ENCODE peak calls at places on chromosome 21, in ten cellular contexts. K is stomach, N is suprapubic skin, O is endothelial cell of umbilical vein, M is GM23338, A is spleen, X is transverse colon, V is prostate gland, F is breast epithelium, Q is K562. J is an unnamed sample.

GRCh38 chr21:25999935-26000582 is 170.5 kb downstream of the APP start:
- DNase-seq in K (no peak), N (no peak), O (no peak), M (peak; percentile 44), A (peak; percentile 84), X (peak; percentile 42), V (no peak), F (no peak), Q (no peak), J (no peak)

GRCh38 chr21:31346256-31346821 is 2.3 kb upstream of the TIAM1 start:
- DNase-seq in K (no peak), N (no peak), O (no peak), M (no peak), A (no peak), X (no peak), V (no peak), F (no peak), Q (no peak), J (no peak)

GRCh38 chr21:42962360-42963007 is 11.9 kb upstream of the PKNOX1 start:
- DNase-seq in K (no peak), N (no peak), O (no peak), M (no peak), A (peak; percentile 4), X (no peak), V (no peak), F (no peak), Q (no peak), J (no peak)

GRCh38 chr21:26146681-26147080 is 23.9 kb downstream of the APP start:
- DNase-seq in K (no peak), N (no peak), O (no peak), M (no peak), A (no peak), X (no peak), V (no peak), F (no peak), Q (no peak), J (no peak)

GRCh38 chr21:32131960-32132359 is 146.9 kb downstream of the MIS18A start:
- DNase-seq in K (no peak), N (no peak), O (no peak), M (no peak), A (no peak), X (no peak), V (no peak), F (no peak), Q (peak; percentile 65), J (no peak)

GRCh38 chr21:32597205-32597604 is 11.9 kb upstream of the TCP10L start:
- DNase-seq in K (no peak), N (no peak), O (peak; percentile 85), M (no peak), A (no peak), X (no peak), V (no peak), F (no peak), Q (no peak), J (no peak)

GRCh38 chr21:29208044-29208665 is 77.7 kb downstream of the MAP3K7CL start:
- DNase-seq in K (no peak), N (no peak), O (no peak), M (no peak), A (no peak), X (no peak), V (no peak), F (no peak), Q (no peak), J (no peak)

GRCh38 chr21:42125571-42126544 is 54.7 kb downstream of the UMODL1 start:
- DNase-seq in K (no peak), N (no peak), O (no peak), M (peak; percentile 54), A (peak; percentile 70), X (no peak), V (no peak), F (no peak), Q (peak; percentile 41), J (no peak)

GRCh38 chr21:41369915-41370839 is 8.3 kb downstream of the MX2 start:
- DNase-seq in K (peak; percentile 25), N (no peak), O (no peak), M (peak; percentile 36), A (peak; percentile 92), X (no peak), V (no peak), F (no peak), Q (no peak), J (no peak)

GRCh38 chr21:32308696-32309095 is 10.0 kb downstream of the MRAP start:
- DNase-seq in K (no peak), N (no peak), O (no peak), M (no peak), A (no peak), X (no peak), V (no peak), F (no peak), Q (no peak), J (no peak)

GRCh38 chr21:32370971-32371766 is 21.6 kb downstream of the URB1 start:
- DNase-seq in K (no peak), N (peak; percentile 24), O (peak; percentile 92), M (no peak), A (no peak), X (no peak), V (no peak), F (no peak), Q (no peak), J (no peak)

GRCh38 chr21:31137951-31138350 is 99.7 kb upstream of the KRTAP19-8 start:
- DNase-seq in K (no peak), N (no peak), O (no peak), M (no peak), A (no peak), X (no peak), V (no peak), F (no peak), Q (no peak), J (no peak)

GRCh38 chr21:42688841-42689371 is 35.5 kb downstream of the PDE9A start:
- DNase-seq in K (no peak), N (peak; percentile 54), O (no peak), M (no peak), A (peak; percentile 59), X (no peak), V (no peak), F (no peak), Q (peak; percentile 43), J (no peak)

GRCh38 chr21:9763807-9764206 is 757.6 kb upstream of the TPTE start:
- DNase-seq in K (no peak), N (no peak), O (no peak), M (no peak), A (no peak), X (no peak), V (no peak), F (no peak), Q (no peak), J (no peak)

GRCh38 chr21:9763306-9763705 is 758.1 kb upstream of the TPTE start:
- DNase-seq in K (no peak), N (no peak), O (no peak), M (no peak), A (no peak), X (no peak), V (no peak), F (no peak), Q (no peak), J (peak; percentile 91)

GRCh38 chr21:9772348-9772672 is 749.1 kb upstream of the TPTE start:
- DNase-seq in K (no peak), N (no peak), O (no peak), M (no peak), A (no peak), X (no peak), V (no peak), F (no peak), Q (peak; percentile 27), J (no peak)

DNA sequence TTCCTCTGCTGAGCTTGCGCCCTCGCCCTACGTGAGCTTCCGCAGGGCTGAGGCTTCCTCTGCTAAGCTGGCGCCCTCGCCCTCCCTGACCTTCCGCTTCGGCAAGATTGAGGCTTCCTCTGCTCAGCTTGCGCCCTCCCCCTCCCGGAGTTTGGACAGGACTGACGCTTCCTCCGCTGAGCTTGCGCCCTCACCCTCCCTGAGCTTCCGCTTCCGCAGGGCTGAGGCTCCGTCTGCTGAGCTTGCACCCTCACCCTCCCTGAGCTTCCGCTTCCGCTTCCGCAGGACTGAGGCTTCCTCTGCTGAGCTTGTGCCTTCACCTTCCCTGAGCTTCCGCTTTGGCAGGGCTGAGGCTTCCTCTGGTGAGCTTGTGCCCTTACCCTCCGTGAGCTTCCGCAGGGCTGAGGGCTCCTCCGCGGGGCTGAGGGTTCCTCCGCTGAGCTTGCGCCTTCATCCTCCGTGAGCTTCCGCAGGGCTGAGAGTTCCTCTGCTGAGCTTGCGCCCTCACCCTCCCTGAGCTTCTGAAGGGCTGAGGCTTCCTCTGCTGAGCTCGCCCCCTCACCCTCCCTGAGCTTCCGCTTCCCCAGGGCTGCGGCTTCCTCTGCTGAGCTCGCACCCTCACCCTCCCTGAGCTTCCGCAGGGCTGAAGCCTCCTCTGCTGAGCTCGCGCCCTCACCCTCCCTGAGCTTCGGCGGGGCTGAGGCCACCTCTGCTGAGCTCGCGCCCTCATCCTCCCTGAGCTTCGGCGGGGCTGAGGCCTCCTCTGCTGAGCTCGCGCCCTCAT is 753.6 kb upstream of the TPTE start:
- DNase-seq in K (no peak), N (no peak), O (no peak), M (no peak), A (no peak), X (no peak), V (no peak), F (no peak), Q (peak; percentile 90), J (no peak)
- H3K4me3 ChIP-seq in K (no peak overlapping the region), N (no peak overlapping the region), O (no peak overlapping the region), M (no peak overlapping the region), A (no peak overlapping the region), X (no peak overlapping the region), V (no peak overlapping the region), F (no peak overlapping the region), Q (peak overlapping the region; percentile 55), J (no peak overlapping the region)

GRCh38 chr21:34704119-34704518 is 35.3 kb downstream of the CLIC6 start:
- DNase-seq in K (no peak), N (no peak), O (no peak), M (no peak), A (no peak), X (no peak), V (peak; percentile 26), F (peak; percentile 35), Q (no peak), J (no peak)
- TF ChIP-seq POLR2AphosphoS5 in K (no peak), N (peak; percentile 90), O (no peak), M (no peak), A (no peak), X (no peak), V (peak; percentile 67), F (no peak), Q (no peak), J (no peak)

DNA sequence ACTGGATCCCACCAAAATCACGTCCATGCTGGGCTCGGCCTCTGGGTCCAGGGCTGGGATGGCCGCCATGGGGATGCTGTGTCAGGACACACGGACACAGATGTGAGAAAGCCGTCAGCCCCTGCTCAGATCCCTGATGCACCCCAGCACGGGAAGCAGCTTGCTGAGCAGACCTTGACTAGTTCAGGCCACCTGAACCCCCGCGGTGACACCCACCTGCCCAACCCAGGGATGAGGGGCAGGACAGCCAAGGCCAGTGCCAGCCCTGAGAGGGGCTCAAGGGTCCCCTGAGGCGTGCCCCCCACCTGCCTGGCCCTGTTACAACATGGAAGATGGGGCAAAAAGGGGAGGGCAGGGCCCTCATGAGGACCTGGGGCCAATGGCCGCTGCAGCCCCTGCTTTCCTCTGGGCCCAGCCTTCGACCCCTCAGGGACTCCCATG is 486 bp downstream of the DNMT3L start:
- DNase-seq in K (no peak), N (no peak), O (no peak), M (no peak), A (peak; percentile 70), X (no peak), V (no peak), F (no peak), Q (no peak), J (no peak)
- H3K4me3 ChIP-seq in K (no peak overlapping the region), N (no peak overlapping the region), O (no peak overlapping the region), M (no peak overlapping the region), A (no peak overlapping the region), X (no peak overlapping the region), V (no peak overlapping the region), F (no peak overlapping the region), Q (no peak overlapping the region), J (no peak overlapping the region)

GRCh38 chr21:39788383-39788782 is 43.4 kb downstream of the IGSF5 start:
- DNase-seq in K (peak; percentile 78), N (peak; percentile 66), O (peak; percentile 70), M (peak; percentile 84), A (peak; percentile 85), X (peak; percentile 49), V (peak; percentile 89), F (peak; percentile 94), Q (peak; percentile 68), J (peak; percentile 94)
- TF ChIP-seq POLR2AphosphoS5 in K (peak; percentile 60), N (no peak), O (no peak), M (no peak), A (no peak), X (no peak), V (peak; percentile 92), F (peak; percentile 45), Q (no peak), J (peak; percentile 79)

J was measured in esophagus muscularis mucosa.